ENCODE peak calls at places on chromosomes 1 and 21, in six cellular contexts. P, Y, X, J, K and E are unnamed samples.

GRCh38 chr21:14991957-14992356 is 72.8 kb downstream of the NRIP1 start:
- DNase-seq in P (no peak), Y (no peak), X (no peak), J (no peak), K (no peak), E (no peak)

GRCh38 chr1:886311-886710 is 37.4 kb upstream of the SAMD11 start:
- DNase-seq in P (no peak), Y (no peak), X (no peak), J (no peak), K (no peak), E (no peak)

GRCh38 chr1:208929575-208929974 is 653.9 kb upstream of the CAMK1G start:
- DNase-seq in P (peak), Y (no peak), X (no peak), J (peak), K (no peak), E (no peak)

GRCh38 chr1:28751315-28752056 is 14.7 kb downstream of the YTHDF2 start:
- DNase-seq in P (peak), Y (no peak), X (no peak), J (peak), K (no peak), E (no peak)

GRCh38 chr1:40014253-40014706 is 26.2 kb upstream of the CAP1 start:
- DNase-seq in P (no peak), Y (no peak), X (no peak), J (no peak), K (no peak), E (no peak)

GRCh38 chr1:30714025-30714424 is 9.4 kb downstream of the MATN1 start:
- DNase-seq in P (no peak), Y (no peak), X (no peak), J (no peak), K (no peak), E (no peak)

GRCh38 chr1:245654460-245655050 is 499.8 kb downstream of the KIF26B start:
- DNase-seq in P (no peak), Y (no peak), X (no peak), J (no peak), K (no peak), E (no peak)

GRCh38 chr1:103448560-103448959 is 76.9 kb upstream of the RNPC3 start:
- DNase-seq in P (no peak), Y (peak), X (no peak), J (no peak), K (no peak), E (no peak)

GRCh38 chr1:119286587-119287181 is 81.9 kb upstream of the HAO2 start:
- DNase-seq in P (peak), Y (peak), X (peak), J (no peak), K (peak), E (no peak)

GRCh38 chr1:26614655-26615411 is 81.0 kb upstream of the ARID1A start:
- DNase-seq in P (no peak), Y (peak), X (no peak), J (no peak), K (no peak), E (no peak)

DNA sequence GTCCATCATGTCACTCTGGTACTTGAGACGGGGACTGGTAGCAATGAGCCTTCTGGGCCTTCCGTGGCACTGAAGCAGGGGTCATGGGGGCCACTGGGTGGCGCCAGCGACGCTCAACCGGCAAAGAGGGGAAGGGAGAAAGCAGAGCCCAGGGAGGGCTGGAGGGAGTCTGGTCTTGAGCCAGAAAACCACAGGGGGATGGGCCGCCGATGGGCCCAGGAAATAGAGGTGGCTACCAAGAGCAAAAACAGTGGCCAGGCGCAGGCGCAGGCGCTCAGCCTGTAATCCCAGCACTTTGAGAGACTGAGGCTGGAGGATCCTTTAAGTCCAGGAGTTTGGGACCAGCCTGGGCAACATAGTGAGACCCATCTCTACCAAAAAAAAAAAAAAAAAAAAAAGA is 21.8 kb downstream of the EXOC8 start:
- DNase-seq in P (peak), Y (peak), X (peak), J (no peak), K (peak), E (no peak)
- TF ChIP-seq CTCF in P (peak), Y (peak), X (peak), J (peak), K (peak), E (peak)

GRCh38 chr1:234125283-234125682 is 220.8 kb downstream of the SLC35F3 start:
- DNase-seq in P (peak), Y (peak), X (peak), J (no peak), K (peak), E (no peak)
- TF ChIP-seq CTCF in P (peak), Y (peak), X (peak), J (peak), K (no peak), E (peak)

GRCh38 chr1:145845144-145845513 is 301 bp upstream of the NUDT17 start:
- DNase-seq in P (no peak), Y (peak), X (no peak), J (no peak), K (peak), E (no peak)

GRCh38 chr1:145846191-145846590 is 761 bp downstream of the NUDT17 start:
- DNase-seq in P (peak), Y (peak), X (peak), J (no peak), K (peak), E (no peak)

GRCh38 chr1:145847827-145848226 is 2.4 kb downstream of the NUDT17 start:
- DNase-seq in P (no peak), Y (no peak), X (no peak), J (no peak), K (no peak), E (no peak)

GRCh38 chr1:145845514-145846161 is at the start of gene NUDT17:
- DNase-seq in P (peak), Y (peak), X (peak), J (no peak), K (peak), E (peak)

GRCh38 chr1:145849356-145850165 is 4.1 kb downstream of the NUDT17 start:
- DNase-seq in P (peak), Y (no peak), X (peak), J (no peak), K (no peak), E (no peak)
- TF ChIP-seq CTCF in P (peak), Y (peak), X (peak), J (peak), K (no peak), E (peak)

GRCh38 chr21:31108969-31109368 is 70.7 kb upstream of the KRTAP19-8 start:
- DNase-seq in P (peak), Y (peak), X (peak), J (no peak), K (no peak), E (no peak)
- TF ChIP-seq CTCF in P (peak), Y (no peak), X (peak), J (peak), K (peak), E (peak)

DNA sequence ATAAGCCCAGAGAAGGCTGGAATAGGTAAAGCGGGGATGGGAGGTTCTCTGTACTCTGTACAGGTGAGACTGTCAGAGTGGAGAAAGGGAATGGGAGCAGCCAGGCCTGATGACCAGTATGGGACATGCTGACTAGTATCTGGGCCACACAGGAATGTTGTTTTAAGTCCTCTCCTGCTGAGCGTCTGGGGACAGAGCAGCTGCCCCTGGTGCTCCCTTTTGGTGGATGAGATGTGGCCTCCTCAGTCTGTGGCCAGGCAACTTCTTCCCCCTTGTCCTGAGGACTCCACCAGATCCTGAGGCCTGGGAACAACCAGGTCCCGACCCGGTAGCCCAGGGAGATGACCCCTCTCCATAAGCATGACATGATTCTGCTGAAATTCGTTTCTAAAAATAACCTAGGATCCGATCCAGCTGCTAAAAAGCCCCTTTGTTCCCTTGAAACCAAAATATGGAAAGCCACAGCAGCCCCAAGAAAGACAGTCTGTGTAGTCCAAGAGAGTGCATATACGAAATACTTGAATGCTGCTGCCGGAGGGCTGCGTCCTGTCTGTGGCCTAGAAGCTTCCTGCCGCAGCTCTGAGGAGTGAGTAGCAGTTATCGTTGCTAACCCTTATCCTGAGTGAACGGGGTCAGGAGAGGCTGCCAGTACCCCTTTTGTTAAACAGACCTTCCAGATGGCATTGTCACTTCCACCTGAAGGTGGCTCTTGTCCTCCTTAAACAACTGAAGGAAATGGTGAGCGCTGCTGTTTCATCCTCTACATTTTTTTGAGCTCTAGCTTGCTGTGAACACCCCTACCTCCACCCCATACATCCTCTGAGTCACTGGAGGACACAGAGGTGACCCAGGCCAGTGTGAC is 47.1 kb downstream of the ATP2B4 start:
- DNase-seq in P (peak), Y (peak), X (no peak), J (peak), K (peak), E (no peak)
- TF ChIP-seq CTCF in P (peak), Y (no peak), X (no peak), J (peak), K (peak), E (peak)

GRCh38 chr1:2208309-2209239 is 14.0 kb upstream of the FAAP20 start:
- DNase-seq in P (peak), Y (no peak), X (no peak), J (no peak), K (no peak), E (no peak)
- TF ChIP-seq CTCF in P (peak), Y (no peak), X (no peak), J (no peak), K (no peak), E (peak)